ENCODE peak calls at places on chromosome 6, in ten cellular contexts. N, B, K, P, L, F, A, G, J and E are unnamed samples.

GRCh38 chr6:44428682-44429081 is 41.2 kb downstream of the CDC5L start:
- DNase-seq in B (no peak), P (peak), L (no peak), N (no peak), A (no peak), F (no peak), K (no peak), G (no peak), J (no peak), E (no peak)

GRCh38 chr6:52962701-52963100 is 32.4 kb downstream of the GSTA4 start:
- DNase-seq in B (no peak), L (no peak), N (no peak), A (no peak), J (no peak), G (no peak), K (no peak), F (no peak), P (no peak), E (no peak)

GRCh38 chr6:37516076-37516919 is 16.6 kb upstream of the CCDC167 start:
- DNase-seq in K (peak), G (peak), J (no peak), N (peak), B (no peak), P (no peak), L (no peak), A (peak), F (peak), E (no peak)

GRCh38 chr6:91291071-91291470 is 704.2 kb upstream of the MAP3K7 start:
- DNase-seq in B (no peak), F (no peak), P (no peak), N (no peak), K (no peak), A (no peak), J (no peak), L (no peak), G (peak), E (no peak)

GRCh38 chr6:32432050-32432450 is 7.6 kb upstream of the HLA-DRA start:
- DNase-seq in N (no peak), A (no peak), L (no peak), B (no peak), G (peak), K (no peak), F (no peak), P (peak), J (peak), E (no peak)

GRCh38 chr6:107711412-107711811 is 112.7 kb downstream of the SCML4 start:
- DNase-seq in P (no peak), G (no peak), L (no peak), F (no peak), K (no peak), A (no peak), B (no peak), J (no peak), N (no peak), E (no peak)

GRCh38 chr6:35359744-35360348 is 17.5 kb downstream of the PPARD start:
- DNase-seq in P (peak), F (no peak), K (no peak), A (peak), J (no peak), N (no peak), L (no peak), G (peak), B (no peak), E (no peak)

GRCh38 chr6:158414900-158415299 is 102.6 kb downstream of the TULP4 start:
- DNase-seq in B (no peak), F (no peak), P (peak), A (no peak), J (no peak), K (no peak), N (no peak), L (no peak), G (peak), E (no peak)

GRCh38 chr6:29984232-29984631 is 41.9 kb downstream of the HLA-A start:
- DNase-seq in P (no peak), L (no peak), A (no peak), K (no peak), J (no peak), G (no peak), N (no peak), B (no peak), F (no peak), E (no peak)

GRCh38 chr6:87926072-87926471 is 121.6 kb upstream of the SPACA1 start:
- DNase-seq in B (no peak), A (no peak), J (no peak), N (no peak), F (no peak), G (no peak), L (no peak), K (no peak), P (no peak), E (no peak)

GRCh38 chr6:14365393-14365792 is 247.8 kb downstream of the CD83 start:
- DNase-seq in K (no peak), B (no peak), G (no peak), A (no peak), F (no peak), P (peak), L (no peak), J (no peak), N (no peak), E (no peak)

GRCh38 chr6:145199961-145200360 is 535.4 kb downstream of the EPM2A start:
- DNase-seq in N (no peak), P (peak), F (no peak), B (no peak), L (no peak), G (peak), J (no peak), K (no peak), A (no peak), E (no peak)

GRCh38 chr6:105484238-105485161 is 81.6 kb upstream of the PREP start:
- DNase-seq in N (no peak), L (no peak), G (peak), A (no peak), J (peak), F (peak), P (peak), B (no peak), K (no peak), E (no peak)

GRCh38 chr6:45328523-45328922 is 393 bp downstream of the RUNX2 start:
- DNase-seq in B (no peak), K (no peak), J (no peak), F (no peak), P (no peak), L (no peak), G (no peak), N (no peak), A (no peak), E (no peak)

DNA sequence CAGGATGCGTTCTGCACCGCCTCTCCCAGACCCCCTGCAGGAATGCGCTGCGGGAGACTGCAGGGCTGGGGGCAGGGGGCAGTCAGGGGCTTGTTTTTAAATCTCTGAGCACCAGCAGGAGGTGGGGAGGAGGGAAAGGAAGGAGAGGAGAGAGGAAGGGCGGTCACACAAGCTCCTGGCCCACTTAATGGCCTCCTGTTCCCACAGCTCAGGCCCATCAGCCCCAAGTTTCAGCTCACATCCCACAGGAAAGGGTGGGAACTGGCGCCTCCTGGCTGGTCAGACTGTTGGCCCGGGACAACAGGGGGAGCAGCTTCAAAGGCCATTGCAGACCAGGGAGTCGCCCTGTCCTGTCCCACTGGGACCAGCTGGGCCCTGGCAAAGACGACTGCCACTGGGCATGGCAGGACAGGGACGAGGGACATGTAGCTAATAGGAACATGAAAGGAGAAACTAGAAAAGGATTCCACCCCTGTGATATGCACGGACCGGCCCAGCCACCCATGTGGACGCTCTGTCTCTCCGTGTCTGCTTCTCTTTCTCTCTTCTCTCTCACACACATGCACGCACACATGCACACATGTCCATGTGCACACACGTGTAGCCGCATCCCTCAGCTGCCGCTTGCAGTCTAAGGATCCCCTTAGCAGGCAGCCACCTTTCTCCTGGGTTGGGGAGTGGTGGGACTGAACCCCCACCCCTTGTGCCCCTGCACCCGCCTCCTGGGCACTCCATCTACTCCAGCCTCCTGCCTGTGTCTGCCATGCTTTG is 34.6 kb downstream of the TFEB start:
- DNase-seq in G (no peak), K (no peak), J (no peak), P (no peak), F (no peak), L (no peak), B (no peak), A (no peak), N (no peak), E (no peak)
- TF ChIP-seq CTCF in G (no peak), K (no peak), J (peak), P (no peak), F (no peak), L (no peak), B (no peak), A (no peak), N (no peak), E (no peak)

GRCh38 chr6:132354517-132355167 is 46.6 kb downstream of the MOXD1 start:
- DNase-seq in N (no peak), F (no peak), J (no peak), G (peak), B (no peak), A (no peak), L (no peak), K (peak), P (no peak), E (no peak)
- TF ChIP-seq CTCF in N (no peak), F (no peak), J (no peak), G (no peak), B (no peak), A (no peak), L (no peak), K (no peak), P (no peak), E (no peak)

GRCh38 chr6:149088361-149088760 is 229.2 kb upstream of the TAB2 start:
- DNase-seq in F (no peak), K (no peak), L (no peak), G (no peak), B (no peak), N (no peak), J (no peak), P (no peak), A (no peak), E (no peak)

GRCh38 chr6:149093643-149094042 is 223.9 kb upstream of the TAB2 start:
- DNase-seq in F (no peak), N (no peak), J (no peak), B (no peak), G (peak), L (no peak), A (no peak), P (peak), K (no peak), E (no peak)

GRCh38 chr6:149086363-149086762 is 231.1 kb upstream of the TAB2 start:
- DNase-seq in F (no peak), L (no peak), K (no peak), A (no peak), N (no peak), G (no peak), B (no peak), P (no peak), J (no peak), E (no peak)

GRCh38 chr6:149087898-149088297 is 229.6 kb upstream of the TAB2 start:
- DNase-seq in F (no peak), A (no peak), G (no peak), N (no peak), L (no peak), J (no peak), K (no peak), P (no peak), B (no peak), E (no peak)

DNA sequence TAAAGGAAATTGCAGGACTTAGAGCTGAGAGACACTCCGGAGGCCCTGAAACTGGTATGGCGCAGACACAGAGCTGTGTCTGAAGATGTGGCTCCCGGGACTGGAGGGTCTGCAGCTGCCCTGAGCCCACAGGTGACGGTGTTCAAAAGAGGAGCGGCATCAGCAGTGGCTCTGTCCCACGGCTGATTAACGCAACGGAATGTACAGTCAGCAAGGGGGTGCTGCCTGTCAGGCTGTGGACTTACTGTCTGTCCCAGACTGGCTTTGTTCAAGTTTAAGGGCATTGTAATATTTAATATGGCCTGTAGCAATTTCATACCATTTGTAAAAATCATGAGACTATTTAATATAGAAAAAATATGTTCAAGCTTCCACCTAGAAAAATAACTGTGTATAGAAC is 228.0 kb upstream of the TAB2 start:
- DNase-seq in K (no peak), J (no peak), B (no peak), G (no peak), F (no peak), P (no peak), N (no peak), L (no peak), A (no peak), E (no peak)
- TF ChIP-seq CTCF in K (no peak), J (peak), B (no peak), G (peak), F (no peak), P (no peak), N (no peak), L (no peak), A (no peak), E (no peak)

DNA sequence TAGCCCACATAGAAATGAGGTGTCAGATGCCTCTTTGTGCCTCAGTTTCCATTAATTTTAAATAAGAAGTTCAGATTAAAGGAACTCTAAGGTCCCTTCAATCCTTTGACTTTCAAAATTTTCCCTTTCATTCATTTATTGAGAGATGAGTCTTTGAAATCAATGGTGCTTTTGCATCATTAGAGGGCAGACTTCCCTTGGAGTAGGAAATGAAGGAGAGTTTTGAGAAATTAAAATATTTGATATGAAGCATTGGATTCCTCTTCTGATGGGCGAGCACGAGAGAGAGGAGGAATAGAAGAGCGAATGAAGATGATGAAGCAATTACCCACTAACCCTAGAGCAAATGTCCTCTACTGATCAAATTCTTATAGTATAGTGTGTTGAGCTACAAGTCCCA is 105.7 kb downstream of the EDN1 start:
- DNase-seq in J (no peak), B (no peak), G (peak), A (no peak), F (no peak), L (no peak), K (no peak), N (no peak), P (peak), E (no peak)
- TF ChIP-seq CTCF in J (peak), B (no peak), G (peak), A (no peak), F (peak), L (no peak), K (no peak), N (no peak), P (peak), E (no peak)

DNA sequence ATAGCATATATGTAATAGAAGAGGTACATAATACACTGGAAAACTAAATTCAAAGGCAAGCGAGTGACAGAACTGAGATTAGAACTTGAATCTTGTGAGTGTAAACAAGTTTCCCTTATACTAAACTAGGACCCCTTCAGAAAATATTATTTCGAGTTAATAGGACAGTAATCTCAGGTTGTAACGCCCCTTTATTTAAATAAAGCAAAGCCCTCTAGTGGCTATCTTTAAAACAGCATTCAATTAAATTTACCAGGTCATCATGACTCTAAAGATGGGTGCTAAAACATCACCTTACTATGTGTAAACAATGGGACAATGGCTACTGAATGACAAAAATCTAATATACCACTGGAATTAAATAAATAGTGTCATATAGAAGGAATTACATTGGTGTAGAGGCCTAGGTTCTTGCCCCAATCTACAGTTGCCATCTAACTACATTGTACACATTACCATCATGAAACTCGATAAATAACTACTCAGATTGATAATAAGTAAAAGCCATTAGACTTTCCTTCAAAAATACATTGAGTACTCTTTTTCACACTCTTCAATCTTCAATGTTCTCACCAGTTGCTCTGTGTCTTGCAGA is 255.4 kb upstream of the IRAK1BP1 start:
- DNase-seq in A (no peak), G (peak), K (no peak), B (no peak), F (peak), N (no peak), J (no peak), P (peak), L (no peak), E (no peak)
- TF ChIP-seq CTCF in A (peak), G (peak), K (no peak), B (peak), F (peak), N (peak), J (peak), P (peak), L (no peak), E (no peak)

GRCh38 chr6:57172136-57173055 is at the start of gene BAG2:
- DNase-seq in G (peak), K (peak), P (peak), F (peak), B (peak), A (peak), J (peak), N (peak), L (peak), E (peak)
- TF ChIP-seq CTCF in G (no peak), K (peak), P (no peak), F (peak), B (peak), A (no peak), J (no peak), N (peak), L (no peak), E (no peak)